ENCODE peak calls at places on chromosome 21, in ten cellular contexts. I is MV-4-11; V is activated CD8-positive, alpha-beta memory T cell treated with anti-CD3 and anti-CD28 coated beads for 24 hours; L is HEK293T; R is amniotic epithelial cell; D is activated T-cell treated with anti-CD3 and anti-CD28 coated beads for 24 hours; Q is activated naive CD4-positive, alpha-beta T cell treated with anti-CD3 and anti-CD28 coated beads, Interleukin-2, amount 10 ng/mL, durations not matched to agents 7 days and 5 days; P is kidney tubule cell; O is COR-L47; H is posterior vena cava. A is an unnamed sample.

GRCh38 chr21:41816583-41817165 is 49.8 kb upstream of the RIPK4 start:
- DNase-seq in R (peak; percentile 37), H (no peak), L (peak; percentile 83), P (peak; percentile 56), O (peak; percentile 29), V (peak; percentile 82), D (peak; percentile 47), Q (peak; percentile 71), I (peak; percentile 25), A (peak; percentile 48)

GRCh38 chr21:34802180-34802899 is 133.5 kb downstream of the CLIC6 start:
- DNase-seq in H (no peak), O (no peak), I (no peak), V (no peak), P (peak; percentile 83), Q (no peak), L (no peak), D (no peak), R (peak; percentile 52), A (no peak)

GRCh38 chr21:34648739-34649297 is 20.0 kb upstream of the CLIC6 start:
- DNase-seq in R (no peak), L (no peak), I (no peak), H (no peak), D (no peak), O (no peak), V (no peak), Q (no peak), P (no peak), A (no peak)

GRCh38 chr21:34807146-34807880 is 138.5 kb downstream of the CLIC6 start:
- DNase-seq in V (peak; percentile 82), D (peak; percentile 61), I (peak; percentile 51), O (no peak), Q (peak; percentile 64), H (peak; percentile 78), R (peak; percentile 100), L (no peak), P (peak; percentile 98), A (peak; percentile 100)

GRCh38 chr21:15682182-15682895 is 47.4 kb upstream of the USP25 start:
- DNase-seq in H (no peak), D (no peak), P (peak; percentile 57), R (peak; percentile 84), L (no peak), V (no peak), I (peak; percentile 93), O (no peak), Q (no peak), A (peak; percentile 66)

GRCh38 chr21:17921579-17922530 is 102.7 kb upstream of the C21orf91 start:
- DNase-seq in I (no peak), Q (no peak), L (no peak), V (no peak), O (no peak), P (peak; percentile 63), D (no peak), H (no peak), R (peak; percentile 42), A (peak; percentile 73)

GRCh38 chr21:35646606-35647005 is 413.7 kb downstream of the SETD4 start:
- DNase-seq in H (no peak), O (no peak), P (no peak), I (peak; percentile 16), L (no peak), V (no peak), R (no peak), D (no peak), Q (no peak), A (no peak)

GRCh38 chr21:32412998-32413504 is 545 bp downstream of the EVA1C start:
- DNase-seq in Q (no peak), I (no peak), R (no peak), D (peak; percentile 7), H (peak; percentile 86), L (no peak), V (no peak), O (peak; percentile 20), P (no peak), A (no peak)

GRCh38 chr21:34801519-34802132 is 132.8 kb downstream of the CLIC6 start:
- DNase-seq in V (no peak), D (no peak), P (no peak), I (no peak), H (no peak), L (no peak), Q (peak; percentile 49), O (no peak), R (peak; percentile 57), A (peak; percentile 53)

GRCh38 chr21:45938453-45938755 is 43.2 kb upstream of the COL6A1 start:
- DNase-seq in Q (no peak), D (no peak), H (no peak), L (no peak), V (no peak), R (no peak), O (no peak), I (no peak), P (no peak), A (no peak)

GRCh38 chr21:33258475-33258874 is 7.7 kb upstream of the IL10RB start:
- DNase-seq in Q (no peak), L (no peak), P (no peak), D (no peak), O (no peak), H (no peak), R (no peak), I (no peak), V (no peak), A (no peak)

GRCh38 chr21:31338892-31339368 is 5.1 kb downstream of the TIAM1 start:
- DNase-seq in Q (no peak), L (no peak), R (no peak), P (no peak), H (no peak), D (no peak), O (no peak), I (no peak), V (peak; percentile 19), A (no peak)

GRCh38 chr21:18608226-18608625 is 204.6 kb upstream of the TMPRSS15 start:
- DNase-seq in H (no peak), O (peak; percentile 61), V (no peak), D (no peak), R (no peak), Q (no peak), P (no peak), L (no peak), I (no peak), A (no peak)

GRCh38 chr21:33971492-33972013 is 55.9 kb upstream of the ATP5PO start:
- DNase-seq in O (no peak), I (no peak), H (no peak), R (peak; percentile 85), Q (no peak), P (peak; percentile 72), L (no peak), V (peak; percentile 7), D (no peak), A (peak; percentile 79)

GRCh38 chr21:29299046-29299905 is 554 bp downstream of the BACH1 start:
- DNase-seq in Q (peak; percentile 76), H (peak; percentile 87), P (peak; percentile 67), D (peak; percentile 57), V (peak; percentile 88), I (peak; percentile 48), R (peak; percentile 42), O (peak; percentile 71), L (peak; percentile 61), A (peak; percentile 62)

GRCh38 chr21:17613242-17613676 is 558 bp upstream of the BTG3 start:
- DNase-seq in H (peak; percentile 83), L (peak; percentile 34), O (no peak), Q (no peak), R (peak; percentile 13), V (no peak), D (no peak), I (no peak), P (peak; percentile 8), A (peak; percentile 42)

GRCh38 chr21:26124896-26125295 is 45.7 kb downstream of the APP start:
- DNase-seq in D (no peak), R (peak; percentile 33), I (no peak), Q (no peak), V (no peak), H (no peak), P (no peak), O (no peak), L (no peak), A (no peak)

GRCh38 chr21:31781737-31782136 is 49.8 kb upstream of the SCAF4 start:
- DNase-seq in R (no peak), D (no peak), H (peak; percentile 83), Q (no peak), V (no peak), O (peak; percentile 84), P (peak; percentile 64), L (peak; percentile 62), I (peak; percentile 39), A (peak; percentile 40)

GRCh38 chr21:44697811-44698734 is 1.1 kb downstream of the KRTAP10-12 start:
- DNase-seq in R (no peak), V (peak; percentile 52), P (no peak), I (no peak), L (no peak), O (peak; percentile 50), D (no peak), Q (no peak), H (no peak), A (peak; percentile 13)

GRCh38 chr21:33024278-33025103 is 1.2 kb upstream of the OLIG2 start:
- DNase-seq in D (no peak), V (no peak), Q (no peak), H (no peak), P (no peak), R (no peak), I (peak; percentile 22), O (no peak), L (no peak), A (no peak)

GRCh38 chr21:41061701-41062100 is 106.3 kb upstream of the BACE2 start:
- DNase-seq in H (no peak), O (no peak), V (no peak), R (no peak), P (no peak), L (no peak), Q (no peak), I (no peak), D (no peak), A (no peak)

GRCh38 chr21:31667141-31667540 is 7.6 kb downstream of the SOD1 start:
- DNase-seq in D (no peak), H (no peak), V (no peak), Q (no peak), I (no peak), O (no peak), L (no peak), P (no peak), R (no peak), A (no peak)

GRCh38 chr21:27807596-27807995 is 840.7 kb upstream of the ADAMTS5 start:
- DNase-seq in R (peak; percentile 71), I (no peak), L (no peak), V (no peak), H (no peak), O (no peak), Q (no peak), D (no peak), P (no peak), A (peak; percentile 80)

GRCh38 chr21:26067836-26068401 is 102.7 kb downstream of the APP start:
- DNase-seq in Q (no peak), R (peak; percentile 74), V (no peak), L (no peak), O (no peak), I (no peak), H (no peak), P (no peak), D (no peak), A (no peak)

GRCh38 chr21:30434033-30434631 is 4.1 kb downstream of the KRTAP13-4 start:
- DNase-seq in D (no peak), R (peak; percentile 1), P (peak; percentile 38), H (no peak), O (peak; percentile 17), V (no peak), L (peak; percentile 62), I (no peak), Q (peak; percentile 23), A (peak; percentile 9)

GRCh38 chr21:41677671-41678015 is 89.2 kb downstream of the RIPK4 start:
- DNase-seq in L (no peak), D (no peak), P (peak; percentile 81), I (no peak), V (no peak), H (no peak), Q (peak; percentile 11), O (peak; percentile 37), R (no peak), A (peak; percentile 98)

GRCh38 chr21:46096997-46097825 is 701 bp upstream of the COL6A2 start:
- DNase-seq in I (no peak), O (no peak), R (no peak), D (no peak), L (no peak), V (peak; percentile 58), P (no peak), Q (peak; percentile 18), H (peak; percentile 78), A (no peak)

GRCh38 chr21:34296878-34297277 is 66.9 kb upstream of the KCNE2 start:
- DNase-seq in H (no peak), I (no peak), D (no peak), L (no peak), V (no peak), O (no peak), Q (no peak), P (no peak), R (no peak), A (no peak)

A was measured in M059J.